ENCODE peak calls at places on chromosome 2, in five cellular contexts. Q is hepatocyte, B is dorsolateral prefrontal cortex, I is epithelial cell of esophagus, H is stomach. D is an unnamed sample.

GRCh38 chr2:159249955-159250723 is 36.4 kb downstream of the WDSUB1 start:
- DNase-seq in Q (peak; percentile 47), B (no peak), I (peak; percentile 94), H (no peak), D (no peak)

GRCh38 chr2:7083580-7084509 is 166.6 kb downstream of the RNF144A start:
- DNase-seq in Q (peak; percentile 47), B (no peak), I (peak; percentile 28), H (no peak), D (no peak)

GRCh38 chr2:8475349-8476045 is 206.4 kb upstream of the ID2 start:
- DNase-seq in Q (peak; percentile 87), B (no peak), I (no peak), H (no peak), D (no peak)

GRCh38 chr2:160328748-160329147 is 128.7 kb upstream of the ITGB6 start:
- DNase-seq in Q (no peak), B (no peak), I (no peak), H (no peak), D (no peak)

GRCh38 chr2:165621086-165621560 is 151.6 kb downstream of the CSRNP3 start:
- DNase-seq in Q (no peak), B (no peak), I (peak; percentile 31), H (peak; percentile 54), D (no peak)

GRCh38 chr2:36835125-36835524 is 131.2 kb downstream of the STRN start:
- DNase-seq in Q (no peak), B (no peak), I (no peak), H (no peak), D (no peak)

GRCh38 chr2:68041704-68042245 is 21.0 kb downstream of the C1D start:
- DNase-seq in Q (no peak), B (no peak), I (no peak), H (no peak), D (no peak)

GRCh38 chr2:88127888-88128653 is at the start of gene FABP1:
- DNase-seq in Q (peak; percentile 50), B (no peak), I (no peak), H (no peak), D (no peak)

GRCh38 chr2:151060334-151060733 is 201.3 kb downstream of the RBM43 start:
- DNase-seq in Q (no peak), B (no peak), I (no peak), H (no peak), D (no peak)

GRCh38 chr2:205712508-205712907 is 30.2 kb downstream of the NRP2 start:
- DNase-seq in Q (no peak), B (no peak), I (peak; percentile 58), H (no peak), D (no peak)

GRCh38 chr2:170745263-170745662 is 24.9 kb upstream of the ERICH2 start:
- DNase-seq in Q (no peak), B (no peak), I (no peak), H (no peak), D (no peak)

GRCh38 chr2:15816674-15817406 is 123.5 kb upstream of the MYCN start:
- DNase-seq in Q (no peak), B (no peak), I (no peak), H (no peak), D (no peak)

GRCh38 chr2:6352906-6353515 is 512.7 kb downstream of the CMPK2 start:
- DNase-seq in Q (peak; percentile 71), B (peak; percentile 34), I (peak; percentile 55), H (peak; percentile 71), D (no peak)

GRCh38 chr2:205407984-205408383 is 274.3 kb upstream of the NRP2 start:
- DNase-seq in Q (no peak), B (no peak), I (no peak), H (no peak), D (no peak)

GRCh38 chr2:156470975-156471583 is 34.9 kb downstream of the GPD2 start:
- DNase-seq in Q (no peak), B (no peak), I (no peak), H (no peak), D (no peak)

GRCh38 chr2:205848601-205849000 is 166.3 kb downstream of the NRP2 start:
- DNase-seq in Q (no peak), B (no peak), I (peak; percentile 27), H (no peak), D (no peak)

GRCh38 chr2:7846607-7847006 is 835.2 kb upstream of the ID2 start:
- DNase-seq in Q (no peak), B (no peak), I (no peak), H (no peak), D (no peak)

GRCh38 chr2:59322005-59322404 is 1080.9 kb upstream of the FANCL start:
- DNase-seq in Q (no peak), B (no peak), I (peak; percentile 2), H (no peak), D (no peak)

GRCh38 chr2:89833780-89834117 is 1142.3 kb downstream of the RPIA start:
- DNase-seq in Q (peak; percentile 21), B (no peak), I (peak; percentile 39), H (no peak), D (no peak)

GRCh38 chr2:132747046-132747445 is 77.0 kb upstream of the LYPD1 start:
- DNase-seq in Q (no peak), B (no peak), I (no peak), H (no peak), D (no peak)

GRCh38 chr2:149068996-149069888 is 30.7 kb downstream of the LYPD6B start:
- DNase-seq in Q (no peak), B (no peak), I (peak; percentile 51), H (no peak), D (no peak)

GRCh38 chr2:190408538-190409271 is 550 bp downstream of the MFSD6 start:
- DNase-seq in Q (peak; percentile 62), B (peak; percentile 73), I (peak; percentile 38), H (peak; percentile 70), D (no peak)

GRCh38 chr2:10811552-10811951 is 1.0 kb downstream of the PDIA6 start:
- DNase-seq in Q (no peak), B (no peak), I (peak; percentile 11), H (no peak), D (no peak)

GRCh38 chr2:10814142-10814541 is 1.6 kb upstream of the PDIA6 start:
- DNase-seq in Q (no peak), B (no peak), I (no peak), H (no peak), D (no peak)

GRCh38 chr2:10810175-10811161 is 2.1 kb downstream of the PDIA6 start:
- DNase-seq in Q (no peak), B (no peak), I (peak; percentile 47), H (no peak), D (no peak)

GRCh38 chr2:10813085-10813748 is 632 bp upstream of the PDIA6 start:
- DNase-seq in Q (no peak), B (no peak), I (no peak), H (no peak), D (no peak)

GRCh38 chr2:10812362-10813084 is at the start of gene PDIA6:
- DNase-seq in Q (peak; percentile 98), B (peak; percentile 89), I (peak; percentile 96), H (peak; percentile 98), D (peak; percentile 98)
- TF ChIP-seq CTCF in Q (no peak), B (peak; percentile 23), I (no peak), H (no peak), D (no peak)

GRCh38 chr2:73356097-73356496 is 29.5 kb upstream of the ALMS1 start:
- DNase-seq in Q (no peak), B (no peak), I (no peak), H (no peak), D (no peak)

GRCh38 chr2:73366060-73366459 is 19.6 kb upstream of the ALMS1 start:
- DNase-seq in Q (no peak), B (no peak), I (no peak), H (no peak), D (no peak)

DNA sequence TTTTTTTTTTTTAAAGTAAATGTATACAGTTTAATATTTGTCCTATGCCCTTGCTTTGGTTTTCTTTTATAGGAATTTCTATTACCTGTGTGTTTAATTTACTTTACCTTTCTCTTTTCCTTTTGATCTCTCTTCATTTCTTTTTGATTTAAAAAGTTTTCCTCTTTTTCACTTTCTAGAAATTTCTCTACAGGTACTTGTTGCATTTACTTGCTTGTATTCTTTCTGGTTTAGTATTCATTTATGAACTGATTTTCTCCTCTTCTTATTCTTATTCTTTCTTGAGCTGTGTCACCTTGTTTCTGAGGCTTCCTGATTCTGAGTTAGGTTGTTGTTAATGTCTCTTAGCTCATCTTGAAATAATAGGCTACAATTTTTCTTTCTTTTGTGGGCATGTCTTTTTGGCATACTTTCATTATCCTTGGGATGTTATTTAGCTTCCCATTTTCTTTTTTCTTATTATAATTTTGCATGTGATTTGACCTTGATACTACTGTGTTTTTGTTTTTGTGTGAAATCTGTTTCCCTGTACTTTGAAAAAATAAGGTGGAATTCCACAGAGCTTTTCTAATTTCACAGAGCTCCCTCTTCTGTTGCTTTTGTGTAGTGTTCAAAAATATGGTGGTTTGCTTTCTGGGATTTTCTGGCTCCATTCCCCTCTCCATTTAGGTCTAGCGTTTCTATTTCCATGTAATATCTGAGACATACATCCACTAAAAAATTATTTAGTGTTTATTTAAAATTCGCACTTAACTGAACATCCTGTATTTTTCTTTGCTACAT is 25.5 kb upstream of the ALMS1 start:
- DNase-seq in Q (no peak), B (no peak), I (peak; percentile 4), H (no peak), D (no peak)
- TF ChIP-seq CTCF in Q (peak; percentile 51), B (no peak), I (peak; percentile 37), H (no peak), D (no peak)

GRCh38 chr2:223599646-223600009 is 2.5 kb downstream of the SCG2 start:
- DNase-seq in Q (no peak), B (no peak), I (no peak), H (no peak), D (no peak)

GRCh38 chr2:223602972-223603371 is 811 bp upstream of the SCG2 start:
- DNase-seq in Q (no peak), B (no peak), I (no peak), H (no peak), D (no peak)

GRCh38 chr2:223604231-223604630 is 2.1 kb upstream of the SCG2 start:
- DNase-seq in Q (no peak), B (no peak), I (no peak), H (no peak), D (no peak)

GRCh38 chr2:223600056-223600455 is 2.1 kb downstream of the SCG2 start:
- DNase-seq in Q (no peak), B (no peak), I (no peak), H (no peak), D (no peak)

DNA sequence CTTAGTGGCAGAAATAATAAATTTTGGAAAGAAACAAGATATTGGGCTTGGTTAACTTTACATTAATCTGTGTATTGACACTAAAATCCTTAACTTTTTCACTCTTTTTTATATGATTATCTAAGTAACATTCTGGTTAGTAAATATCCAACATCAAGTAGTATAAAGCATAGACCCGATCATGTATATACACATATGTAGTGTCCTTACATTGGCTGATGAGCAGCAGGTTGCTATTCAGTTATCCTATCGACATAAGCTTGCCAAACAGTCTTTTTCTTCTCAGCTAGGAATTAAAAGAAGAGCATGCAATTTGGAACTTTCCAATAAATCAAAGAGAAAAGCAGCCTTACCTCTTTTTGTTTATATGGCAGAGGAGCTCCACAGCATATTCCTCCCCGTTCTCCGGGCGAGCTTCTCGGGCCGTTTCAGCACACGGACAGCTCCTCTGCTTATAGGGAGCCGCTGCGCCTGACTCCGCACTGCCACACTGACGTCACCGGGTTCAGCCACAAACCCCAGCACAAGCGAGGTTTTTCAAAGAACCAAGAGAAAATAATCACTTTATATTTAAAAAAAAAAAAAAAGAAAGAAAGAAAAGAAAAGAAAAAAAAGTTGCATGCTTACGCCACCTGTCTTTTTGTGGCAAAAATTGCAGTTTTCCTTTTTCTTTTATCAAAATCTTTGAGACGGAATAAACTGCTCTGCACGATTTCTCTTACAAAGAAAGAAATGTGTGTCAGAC is at the start of gene SCG2:
- DNase-seq in Q (peak; percentile 93), B (peak; percentile 45), I (peak; percentile 83), H (peak; percentile 61), D (peak; percentile 42)
- TF ChIP-seq CTCF in Q (peak; percentile 53), B (peak; percentile 51), I (peak; percentile 14), H (no peak), D (no peak)

GRCh38 chr2:235170536-235171510 is 219.0 kb downstream of the SH3BP4 start:
- DNase-seq in Q (peak; percentile 58), B (no peak), I (peak; percentile 74), H (no peak), D (no peak)
- TF ChIP-seq CTCF in Q (peak; percentile 25), B (no peak), I (peak; percentile 43), H (no peak), D (no peak)

D was measured in omental fat pad.